ENCODE peak calls at places on chromosomes 11 and 22, in six cellular contexts. Y is left ventricle myocardium inferior, E is BE2C, K is GM20000, Q is mucosa of descending colon, A is AG09309. M is an unnamed sample.

GRCh38 chr22:47593911-47594311 is 831.5 kb downstream of the TBC1D22A start:
- DNase-seq in A (no peak), E (no peak), Q (no peak), Y (no peak), K (no peak), M (no peak)

GRCh38 chr11:12130180-12130980 is 20.0 kb downstream of the MICAL2 start:
- DNase-seq in Y (no peak), K (no peak), E (no peak), A (no peak), Q (peak), M (no peak)

GRCh38 chr11:96315476-96315875 is 27.5 kb downstream of the MAML2 start:
- DNase-seq in E (no peak), Q (no peak), K (no peak), A (no peak), Y (no peak), M (no peak)

GRCh38 chr11:68541983-68542382 is 81.4 kb downstream of the PPP6R3 start:
- DNase-seq in E (no peak), K (no peak), A (no peak), Y (no peak), Q (no peak), M (no peak)

GRCh38 chr11:71420455-71421241 is 27.5 kb downstream of the DHCR7 start:
- DNase-seq in E (peak), Q (peak), A (no peak), Y (no peak), K (peak), M (no peak)

GRCh38 chr22:20142711-20143621 is 7.9 kb downstream of the CCDC188 start:
- DNase-seq in Y (no peak), Q (no peak), E (no peak), K (no peak), A (no peak), M (no peak)

GRCh38 chr11:19953342-19953741 is 206.9 kb downstream of the DBX1 start:
- DNase-seq in Y (no peak), A (no peak), Q (no peak), K (no peak), E (no peak), M (no peak)

GRCh38 chr11:73195191-73196007 is 22.7 kb upstream of the P2RY2 start:
- DNase-seq in Y (no peak), E (no peak), K (no peak), A (no peak), Q (peak), M (no peak)

GRCh38 chr11:127002669-127003259 is 2.2 kb upstream of the KIRREL3 start:
- DNase-seq in Q (no peak), A (no peak), K (no peak), Y (no peak), E (no peak), M (no peak)

GRCh38 chr11:22343411-22344032 is 5.3 kb downstream of the SLC17A6 start:
- DNase-seq in A (no peak), K (no peak), Y (no peak), Q (no peak), E (no peak), M (no peak)

GRCh38 chr11:78211565-78211964 is 22.8 kb downstream of the USP35 start:
- DNase-seq in K (no peak), Y (no peak), Q (no peak), A (no peak), E (no peak), M (no peak)

GRCh38 chr11:134516529-134516928 is 104.5 kb upstream of the B3GAT1 start:
- DNase-seq in Q (no peak), K (no peak), Y (peak), A (no peak), E (peak), M (no peak)

DNA sequence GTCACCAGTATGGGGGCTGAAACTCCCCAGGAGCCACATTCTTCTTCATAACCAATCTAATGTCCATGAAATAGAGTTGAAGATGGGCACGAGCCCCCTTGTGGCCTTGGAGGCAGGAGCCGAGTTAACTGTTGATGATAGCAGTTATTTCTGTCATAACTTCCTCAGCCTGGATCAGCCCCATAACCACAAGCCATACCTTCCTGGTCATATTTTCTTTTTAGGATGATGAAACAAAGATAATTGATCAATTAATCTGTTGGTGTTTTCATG is 65.0 kb upstream of the TTC12 start:
- DNase-seq in E (peak), Q (no peak), A (no peak), K (no peak), Y (no peak), M (no peak)
- TF ChIP-seq CTCF in E (peak), Q (no peak), A (peak), K (no peak), Y (peak), M (no peak)

GRCh38 chr22:37559901-37560681 is at the start of gene CDC42EP1:
- DNase-seq in Q (peak), Y (peak), A (no peak), E (peak), K (peak), M (no peak)

GRCh38 chr22:37562049-37562784 is 1.9 kb downstream of the CDC42EP1 start:
- DNase-seq in Y (no peak), Q (no peak), A (no peak), K (no peak), E (no peak), M (no peak)

GRCh38 chr22:37560682-37561208 is 465 bp downstream of the CDC42EP1 start:
- DNase-seq in Q (peak), E (no peak), K (no peak), A (no peak), Y (peak), M (no peak)

GRCh38 chr22:37559521-37559900 is 769 bp upstream of the CDC42EP1 start:
- DNase-seq in E (no peak), K (no peak), Y (no peak), A (no peak), Q (no peak), M (no peak)

DNA sequence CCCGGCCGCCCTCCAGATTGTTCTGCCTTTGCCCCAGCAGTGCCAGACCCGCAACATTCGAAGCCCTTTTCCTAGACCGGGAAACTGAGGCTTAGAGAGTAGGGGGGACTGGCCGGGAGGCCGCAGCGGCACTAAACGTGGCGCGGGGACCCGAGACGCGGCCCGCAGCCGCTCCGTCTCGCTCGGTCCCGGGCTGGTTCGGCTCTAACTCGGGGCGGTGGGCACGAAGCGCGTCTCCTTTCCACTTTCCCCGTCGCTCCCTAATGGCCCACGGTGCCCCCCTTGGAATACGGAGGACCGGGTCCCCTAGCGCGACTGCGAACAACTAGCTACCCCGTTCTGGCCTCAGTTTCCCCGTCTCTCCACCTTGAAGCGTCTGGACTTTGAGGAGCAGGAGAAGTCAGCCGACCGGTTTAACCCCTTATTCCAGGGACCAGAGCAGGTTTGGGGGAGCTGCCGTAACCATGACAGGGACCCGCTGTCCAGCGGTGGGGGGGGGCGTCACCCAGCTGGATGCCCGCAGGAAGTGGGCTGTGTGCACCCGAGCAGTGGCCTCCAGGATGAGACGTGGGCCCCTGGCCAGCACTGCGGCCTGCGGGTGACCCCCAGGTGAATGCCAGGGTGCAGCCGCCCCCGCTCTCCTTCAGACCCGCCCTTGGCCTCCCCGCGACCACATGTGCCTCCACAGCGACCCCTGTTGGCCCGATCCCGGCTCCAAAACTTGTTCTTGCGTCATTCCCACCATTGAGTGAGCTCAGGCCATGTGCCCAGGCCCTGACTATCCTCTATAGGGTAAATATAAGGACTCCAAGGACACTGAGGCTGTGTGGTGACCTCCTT is 1.1 kb downstream of the CDC42EP1 start:
- DNase-seq in Q (peak), E (peak), K (peak), A (no peak), Y (peak), M (peak)
- TF ChIP-seq CTCF in Q (peak), E (peak), K (peak), A (peak), Y (peak), M (peak)

GRCh38 chr11:64449381-64450167 is 90.6 kb downstream of the RPS6KA4 start:
- DNase-seq in K (peak), A (no peak), E (peak), Q (peak), Y (peak), M (peak)
- TF ChIP-seq CTCF in K (peak), A (peak), E (peak), Q (peak), Y (peak), M (peak)

GRCh38 chr11:6452219-6452618 is 11.4 kb upstream of the HPX start:
- DNase-seq in E (no peak), A (no peak), Y (no peak), K (no peak), Q (no peak), M (no peak)
- TF ChIP-seq CTCF in E (no peak), A (no peak), Y (no peak), K (no peak), Q (no peak), M (no peak)

DNA sequence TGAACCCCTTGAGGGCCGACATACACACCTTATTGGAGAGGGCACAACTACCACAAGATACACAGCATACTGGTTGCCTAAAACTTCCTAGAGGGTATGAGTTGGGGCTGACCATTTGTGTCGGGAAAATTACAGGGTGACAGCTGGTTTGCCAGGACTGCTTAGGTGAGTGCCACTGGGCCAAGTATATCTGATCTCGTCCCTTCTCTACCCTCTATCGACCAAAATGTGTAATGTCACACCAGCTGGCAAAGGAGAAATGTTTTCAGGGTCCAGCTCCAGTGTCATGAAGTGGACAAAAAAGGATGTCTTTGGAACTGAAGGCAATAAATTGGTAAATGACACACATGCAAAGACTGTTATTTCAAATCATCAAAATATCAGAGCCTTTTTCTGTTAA is 126.1 kb downstream of the PGR start:
- DNase-seq in E (peak), Y (no peak), Q (no peak), A (no peak), K (no peak), M (no peak)
- TF ChIP-seq CTCF in E (peak), Y (no peak), Q (no peak), A (peak), K (no peak), M (no peak)

M was measured in GM13977.